ENCODE peak calls at places on chromosomes 7 and 10, in four cellular contexts. H is GM23338, D is A549, P is K562. Z is an unnamed sample.

GRCh38 chr10:95288273-95288672 is 2.5 kb downstream of the PDLIM1 start:
- DNase-seq in H (no peak), D (no peak), P (no peak), Z (no peak)

GRCh38 chr7:1536768-1537630 is 6.5 kb downstream of the MAFK start:
- DNase-seq in H (peak; percentile 93), D (peak; percentile 90), P (peak; percentile 71), Z (peak; percentile 93)

GRCh38 chr7:140696024-140696678 is 357 bp upstream of the NDUFB2 start:
- DNase-seq in H (peak; percentile 97), D (peak; percentile 97), P (peak; percentile 99), Z (peak; percentile 81)

GRCh38 chr10:97407211-97407951 is 6.2 kb upstream of the RRP12 start:
- DNase-seq in H (peak; percentile 90), D (peak; percentile 93), P (peak; percentile 68), Z (peak; percentile 89)

GRCh38 chr7:137961200-137962177 is 40.4 kb downstream of the CREB3L2 start:
- DNase-seq in H (no peak), D (no peak), P (peak; percentile 62), Z (no peak)

GRCh38 chr7:101912711-101913110 is 95.3 kb downstream of the CUX1 start:
- DNase-seq in H (no peak), D (no peak), P (no peak), Z (no peak)

GRCh38 chr10:58894929-58895328 is 281.5 kb upstream of the PHYHIPL start:
- DNase-seq in H (peak; percentile 14), D (no peak), P (no peak), Z (peak; percentile 61)

GRCh38 chr10:63522129-63522687 is 1.0 kb downstream of the REEP3 start:
- DNase-seq in H (no peak), D (peak; percentile 73), P (peak; percentile 31), Z (no peak)

GRCh38 chr10:86259901-86260562 is 106.6 kb downstream of the GRID1 start:
- DNase-seq in H (no peak), D (no peak), P (no peak), Z (no peak)

GRCh38 chr10:51462076-51462779 is 237.2 kb downstream of the CSTF2T start:
- DNase-seq in H (no peak), D (no peak), P (no peak), Z (no peak)

GRCh38 chr10:29273478-29273877 is 15.4 kb upstream of the LYZL1 start:
- DNase-seq in H (no peak), D (no peak), P (no peak), Z (no peak)

GRCh38 chr10:99682752-99683151 is 23.4 kb downstream of the ENTPD7 start:
- DNase-seq in H (peak; percentile 43), D (no peak), P (peak; percentile 16), Z (no peak)

GRCh38 chr10:62687230-62687748 is 117.2 kb upstream of the ADO start:
- DNase-seq in H (no peak), D (no peak), P (no peak), Z (no peak)

DNA sequence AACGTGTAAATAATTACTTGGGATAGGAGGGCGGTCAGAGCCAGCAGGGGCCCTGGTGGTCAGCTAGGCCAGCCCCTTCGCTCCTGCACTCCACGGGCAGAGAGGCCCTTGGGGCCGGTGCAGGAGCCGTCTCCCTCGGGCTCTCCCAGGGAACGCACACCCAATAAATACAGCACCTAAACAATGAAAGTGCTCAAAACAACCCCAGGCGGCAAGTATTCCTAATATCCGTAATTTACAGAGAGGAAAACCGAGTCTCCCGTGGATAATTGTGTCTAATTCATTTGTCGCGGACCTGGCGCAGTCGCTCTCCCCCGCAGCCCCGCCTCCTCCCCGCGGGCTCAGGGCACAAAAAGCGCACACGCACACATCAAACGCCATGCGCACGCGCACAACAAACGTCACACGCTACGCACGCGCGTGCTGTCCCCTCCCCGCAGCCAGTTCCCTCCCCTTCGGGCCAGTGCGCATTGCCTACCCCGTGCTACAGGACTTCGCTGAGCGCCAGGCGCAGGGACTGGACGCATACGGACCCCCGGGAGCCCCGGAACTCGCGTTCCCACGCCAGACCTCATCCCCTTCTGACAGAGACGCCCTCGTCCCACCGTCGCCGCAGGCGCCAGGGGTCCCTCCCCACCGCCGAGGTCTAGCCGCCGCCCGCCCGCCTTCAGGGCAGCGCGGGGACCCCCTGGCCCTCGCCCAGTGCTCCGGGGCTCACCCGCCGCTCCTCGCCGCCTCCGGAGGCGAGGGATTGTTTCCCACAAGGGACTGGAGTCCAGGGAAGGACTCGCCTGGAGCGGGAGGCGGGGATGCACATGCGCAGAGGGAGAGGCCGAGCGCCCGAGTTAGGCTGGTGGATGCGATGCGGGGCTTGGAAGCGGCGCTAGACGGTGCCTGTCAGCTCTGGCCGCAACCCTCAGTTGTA is at the start of gene ZNF248:
- DNase-seq in H (peak; percentile 86), D (peak; percentile 81), P (peak; percentile 90), Z (peak; percentile 93)
- TF ChIP-seq REST in H (no peak), D (no peak), P (no peak), Z (no peak)

DNA sequence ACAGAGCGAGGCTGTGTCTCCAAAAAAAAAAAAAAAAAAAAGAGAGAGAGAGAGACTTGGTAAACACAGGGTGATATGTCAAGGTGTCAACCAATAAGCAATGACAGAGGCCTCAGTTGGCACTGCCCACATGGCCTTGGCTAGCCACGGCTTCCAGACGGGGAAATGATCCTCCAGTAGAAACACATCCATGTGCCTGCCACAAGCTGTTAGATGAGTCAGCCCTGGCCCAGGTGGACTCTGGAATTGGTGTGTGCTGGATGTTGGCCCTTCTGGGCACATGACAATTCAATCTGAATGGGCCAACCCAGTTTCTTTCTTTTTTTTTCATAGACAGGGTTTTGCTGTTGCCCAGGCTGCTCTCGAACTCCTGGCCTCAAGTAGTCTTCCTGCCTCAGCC is 13.7 kb downstream of the RFC2 start:
- DNase-seq in H (no peak), D (no peak), P (no peak), Z (no peak)
- TF ChIP-seq REST in H (no peak), D (no peak), P (no peak), Z (no peak)

DNA sequence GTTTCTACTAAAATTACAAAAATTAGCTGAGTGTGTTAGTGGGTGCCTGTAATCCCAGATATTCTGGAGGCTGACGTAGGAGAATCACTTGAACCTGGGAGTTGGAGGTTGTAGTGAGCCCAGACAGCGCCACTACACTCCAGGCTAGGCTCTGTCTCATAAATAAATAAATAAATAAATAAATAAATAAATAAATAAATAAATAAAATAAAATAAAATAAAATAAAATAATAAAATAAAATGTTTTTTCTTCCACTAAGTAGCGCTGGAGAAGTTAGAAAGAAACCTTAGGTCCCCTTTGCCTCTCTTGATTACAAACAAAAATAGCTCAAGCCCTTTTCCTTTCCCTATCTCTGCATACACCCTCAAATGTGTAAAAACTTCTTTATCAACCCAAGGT is 525.9 kb downstream of the IPMK start:
- DNase-seq in H (no peak), D (no peak), P (no peak), Z (no peak)
- TF ChIP-seq REST in H (no peak), D (no peak), P (no peak), Z (no peak)

GRCh38 chr10:119080521-119081259 is at the start of gene EIF3A:
- DNase-seq in H (peak; percentile 93), D (peak; percentile 85), P (peak; percentile 87), Z (peak; percentile 82)
- TF ChIP-seq REST in H (no peak), D (no peak), P (no peak), Z (no peak)

GRCh38 chr7:90173127-90173844 is 19.0 kb downstream of the STEAP1 start:
- DNase-seq in H (no peak), D (no peak), P (no peak), Z (peak; percentile 77)
- TF ChIP-seq REST in H (no peak), D (no peak), P (no peak), Z (no peak)